ENCODE peak calls at places on chromosomes 4 and X, in eight cellular contexts. One of them, this sample, is unnamed.

GRCh38 chr4:45345551-45345950 is 619.2 kb upstream of the GNPDA2 start:
- DNase-seq in CD8-positive, alpha-beta memory T cell: no peak
- DNase-seq in cardiac muscle cell: no peak
- DNase-seq in HCT116: no peak
- DNase-seq in tibial artery: no peak
- DNase-seq in ovary: no peak
- DNase-seq in heart left ventricle: no peak
- DNase-seq in foreskin keratinocyte: no peak
- DNase-seq in this sample: no peak

GRCh38 chr4:75544870-75545269 is 11.0 kb upstream of the ODAPH start:
- DNase-seq in CD8-positive, alpha-beta memory T cell: no peak
- DNase-seq in cardiac muscle cell: no peak
- DNase-seq in HCT116: no peak
- DNase-seq in tibial artery: no peak
- DNase-seq in ovary: no peak
- DNase-seq in heart left ventricle: no peak
- DNase-seq in foreskin keratinocyte: no peak
- DNase-seq in this sample: no peak

GRCh38 chr4:2083826-2084160 is 24.7 kb downstream of the NAT8L start:
- DNase-seq in CD8-positive, alpha-beta memory T cell: no peak
- DNase-seq in cardiac muscle cell: no peak
- DNase-seq in HCT116: no peak
- DNase-seq in tibial artery: peak
- DNase-seq in ovary: no peak
- DNase-seq in heart left ventricle: peak
- DNase-seq in foreskin keratinocyte: no peak
- DNase-seq in this sample: no peak

GRCh38 chrX:45762699-45763647 is 562.3 kb upstream of the DIPK2B start:
- DNase-seq in CD8-positive, alpha-beta memory T cell: no peak
- DNase-seq in cardiac muscle cell: no peak
- DNase-seq in HCT116: no peak
- DNase-seq in tibial artery: no peak
- DNase-seq in ovary: no peak
- DNase-seq in heart left ventricle: no peak
- DNase-seq in foreskin keratinocyte: no peak
- DNase-seq in this sample: no peak

GRCh38 chrX:75230296-75230695 is 43.6 kb upstream of the UPRT start:
- DNase-seq in CD8-positive, alpha-beta memory T cell: no peak
- DNase-seq in cardiac muscle cell: no peak
- DNase-seq in HCT116: no peak
- DNase-seq in tibial artery: no peak
- DNase-seq in ovary: no peak
- DNase-seq in heart left ventricle: no peak
- DNase-seq in foreskin keratinocyte: peak
- DNase-seq in this sample: no peak

GRCh38 chr4:5366421-5366820 is 315.1 kb downstream of the STK32B start:
- DNase-seq in CD8-positive, alpha-beta memory T cell: no peak
- DNase-seq in cardiac muscle cell: no peak
- DNase-seq in HCT116: no peak
- DNase-seq in tibial artery: no peak
- DNase-seq in ovary: no peak
- DNase-seq in heart left ventricle: no peak
- DNase-seq in foreskin keratinocyte: peak
- DNase-seq in this sample: peak

GRCh38 chr4:47553329-47554125 is 68.5 kb downstream of the ATP10D start:
- DNase-seq in CD8-positive, alpha-beta memory T cell: no peak
- DNase-seq in cardiac muscle cell: no peak
- DNase-seq in HCT116: no peak
- DNase-seq in tibial artery: no peak
- DNase-seq in ovary: no peak
- DNase-seq in heart left ventricle: no peak
- DNase-seq in foreskin keratinocyte: peak
- DNase-seq in this sample: no peak

GRCh38 chr4:41525129-41525528 is 12.8 kb upstream of the LIMCH1 start:
- DNase-seq in CD8-positive, alpha-beta memory T cell: no peak
- DNase-seq in cardiac muscle cell: peak
- DNase-seq in HCT116: peak
- DNase-seq in tibial artery: no peak
- DNase-seq in ovary: no peak
- DNase-seq in heart left ventricle: no peak
- DNase-seq in foreskin keratinocyte: peak
- DNase-seq in this sample: no peak

GRCh38 chr4:89422441-89422950 is 114.9 kb upstream of the GPRIN3 start:
- DNase-seq in CD8-positive, alpha-beta memory T cell: no peak
- DNase-seq in cardiac muscle cell: no peak
- DNase-seq in HCT116: no peak
- DNase-seq in tibial artery: no peak
- DNase-seq in ovary: no peak
- DNase-seq in heart left ventricle: no peak
- DNase-seq in foreskin keratinocyte: peak
- DNase-seq in this sample: no peak

GRCh38 chrX:136047969-136048368 is 62.7 kb downstream of the SLC9A6 start:
- DNase-seq in CD8-positive, alpha-beta memory T cell: no peak
- DNase-seq in cardiac muscle cell: no peak
- DNase-seq in HCT116: no peak
- DNase-seq in tibial artery: no peak
- DNase-seq in ovary: no peak
- DNase-seq in heart left ventricle: no peak
- DNase-seq in foreskin keratinocyte: no peak
- DNase-seq in this sample: no peak

GRCh38 chrX:68801737-68802290 is 27.0 kb upstream of the EFNB1 start:
- DNase-seq in CD8-positive, alpha-beta memory T cell: no peak
- DNase-seq in cardiac muscle cell: no peak
- DNase-seq in HCT116: no peak
- DNase-seq in tibial artery: no peak
- DNase-seq in ovary: no peak
- DNase-seq in heart left ventricle: no peak
- DNase-seq in foreskin keratinocyte: no peak
- DNase-seq in this sample: no peak

GRCh38 chr4:110514889-110515479 is 39.0 kb downstream of the ENPEP start:
- DNase-seq in CD8-positive, alpha-beta memory T cell: no peak
- DNase-seq in cardiac muscle cell: peak
- DNase-seq in HCT116: peak
- DNase-seq in tibial artery: no peak
- DNase-seq in ovary: no peak
- DNase-seq in heart left ventricle: no peak
- DNase-seq in foreskin keratinocyte: no peak
- DNase-seq in this sample: no peak

GRCh38 chr4:95288552-95288951 is 260.2 kb downstream of the UNC5C start:
- DNase-seq in CD8-positive, alpha-beta memory T cell: no peak
- DNase-seq in cardiac muscle cell: no peak
- DNase-seq in HCT116: no peak
- DNase-seq in tibial artery: no peak
- DNase-seq in ovary: no peak
- DNase-seq in heart left ventricle: no peak
- DNase-seq in foreskin keratinocyte: no peak
- DNase-seq in this sample: no peak

GRCh38 chr4:188959424-188959823 is 820.2 kb downstream of the TRIML1 start:
- DNase-seq in CD8-positive, alpha-beta memory T cell: no peak
- DNase-seq in cardiac muscle cell: no peak
- DNase-seq in HCT116: no peak
- DNase-seq in tibial artery: no peak
- DNase-seq in ovary: no peak
- DNase-seq in heart left ventricle: no peak
- DNase-seq in foreskin keratinocyte: no peak
- DNase-seq in this sample: no peak

GRCh38 chr4:19651481-19651880 is 600.2 kb upstream of the SLIT2 start:
- DNase-seq in CD8-positive, alpha-beta memory T cell: no peak
- DNase-seq in cardiac muscle cell: no peak
- DNase-seq in HCT116: no peak
- DNase-seq in tibial artery: no peak
- DNase-seq in ovary: no peak
- DNase-seq in heart left ventricle: no peak
- DNase-seq in foreskin keratinocyte: no peak
- DNase-seq in this sample: no peak

GRCh38 chr4:139658983-139659382 is 6.6 kb upstream of the MGST2 start:
- DNase-seq in CD8-positive, alpha-beta memory T cell: no peak
- DNase-seq in cardiac muscle cell: no peak
- DNase-seq in HCT116: no peak
- DNase-seq in tibial artery: no peak
- DNase-seq in ovary: no peak
- DNase-seq in heart left ventricle: no peak
- DNase-seq in foreskin keratinocyte: no peak
- DNase-seq in this sample: no peak

GRCh38 chr4:139659735-139660424 is 5.7 kb upstream of the MGST2 start:
- DNase-seq in CD8-positive, alpha-beta memory T cell: no peak
- DNase-seq in cardiac muscle cell: no peak
- DNase-seq in HCT116: no peak
- DNase-seq in tibial artery: no peak
- DNase-seq in ovary: no peak
- DNase-seq in heart left ventricle: no peak
- DNase-seq in foreskin keratinocyte: no peak
- DNase-seq in this sample: no peak

GRCh38 chr4:139660518-139661149 is 5.0 kb upstream of the MGST2 start:
- DNase-seq in CD8-positive, alpha-beta memory T cell: no peak
- DNase-seq in cardiac muscle cell: peak
- DNase-seq in HCT116: no peak
- DNase-seq in tibial artery: no peak
- DNase-seq in ovary: no peak
- DNase-seq in heart left ventricle: no peak
- DNase-seq in foreskin keratinocyte: no peak
- DNase-seq in this sample: no peak

GRCh38 chr4:139656614-139657486 is 8.8 kb upstream of the MGST2 start:
- DNase-seq in CD8-positive, alpha-beta memory T cell: peak
- DNase-seq in cardiac muscle cell: peak
- DNase-seq in HCT116: peak
- DNase-seq in tibial artery: peak
- DNase-seq in ovary: peak
- DNase-seq in heart left ventricle: no peak
- DNase-seq in foreskin keratinocyte: peak
- DNase-seq in this sample: no peak

DNA sequence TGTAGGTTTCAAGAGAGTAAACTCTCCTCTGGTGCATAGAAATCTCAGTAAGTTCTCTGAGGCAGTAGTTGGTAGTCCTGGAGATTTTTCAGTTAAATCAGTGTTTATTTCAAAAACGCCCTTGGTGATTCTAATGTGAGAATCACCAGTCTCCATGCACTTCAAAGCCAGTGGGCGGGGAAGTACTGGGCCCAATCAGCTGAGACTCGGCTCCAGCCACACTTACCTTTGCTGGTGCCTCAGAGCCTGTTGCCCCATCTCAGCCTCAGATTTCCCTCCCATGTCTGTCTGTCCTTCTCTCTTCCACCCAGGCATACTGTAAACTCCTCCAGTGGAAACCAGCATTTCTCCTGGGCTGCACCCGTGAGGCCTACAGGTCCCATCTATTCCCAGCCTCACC is 7.4 kb upstream of the MGST2 start:
- DNase-seq in CD8-positive, alpha-beta memory T cell: no peak
- DNase-seq in cardiac muscle cell: no peak
- DNase-seq in HCT116: no peak
- DNase-seq in tibial artery: no peak
- DNase-seq in ovary: peak
- DNase-seq in heart left ventricle: no peak
- DNase-seq in foreskin keratinocyte: no peak
- DNase-seq in this sample: no peak
- H3K27ac ChIP-seq in CD8-positive, alpha-beta memory T cell: no peak
- H3K27ac ChIP-seq in cardiac muscle cell: no peak
- H3K27ac ChIP-seq in HCT116: no peak
- H3K27ac ChIP-seq in tibial artery: no peak
- H3K27ac ChIP-seq in ovary: peak
- H3K27ac ChIP-seq in heart left ventricle: no peak
- H3K27ac ChIP-seq in foreskin keratinocyte: peak
- H3K27ac ChIP-seq in this sample: peak

GRCh38 chrX:107777536-107777832 is at the start of gene NCBP2L:
- DNase-seq in CD8-positive, alpha-beta memory T cell: no peak
- DNase-seq in cardiac muscle cell: no peak
- DNase-seq in HCT116: no peak
- DNase-seq in tibial artery: no peak
- DNase-seq in ovary: no peak
- DNase-seq in heart left ventricle: no peak
- DNase-seq in foreskin keratinocyte: no peak
- DNase-seq in this sample: no peak
- H3K27ac ChIP-seq in CD8-positive, alpha-beta memory T cell: peak
- H3K27ac ChIP-seq in cardiac muscle cell: no peak
- H3K27ac ChIP-seq in HCT116: no peak
- H3K27ac ChIP-seq in tibial artery: peak
- H3K27ac ChIP-seq in ovary: peak
- H3K27ac ChIP-seq in heart left ventricle: peak
- H3K27ac ChIP-seq in foreskin keratinocyte: peak
- H3K27ac ChIP-seq in this sample: no peak

DNA sequence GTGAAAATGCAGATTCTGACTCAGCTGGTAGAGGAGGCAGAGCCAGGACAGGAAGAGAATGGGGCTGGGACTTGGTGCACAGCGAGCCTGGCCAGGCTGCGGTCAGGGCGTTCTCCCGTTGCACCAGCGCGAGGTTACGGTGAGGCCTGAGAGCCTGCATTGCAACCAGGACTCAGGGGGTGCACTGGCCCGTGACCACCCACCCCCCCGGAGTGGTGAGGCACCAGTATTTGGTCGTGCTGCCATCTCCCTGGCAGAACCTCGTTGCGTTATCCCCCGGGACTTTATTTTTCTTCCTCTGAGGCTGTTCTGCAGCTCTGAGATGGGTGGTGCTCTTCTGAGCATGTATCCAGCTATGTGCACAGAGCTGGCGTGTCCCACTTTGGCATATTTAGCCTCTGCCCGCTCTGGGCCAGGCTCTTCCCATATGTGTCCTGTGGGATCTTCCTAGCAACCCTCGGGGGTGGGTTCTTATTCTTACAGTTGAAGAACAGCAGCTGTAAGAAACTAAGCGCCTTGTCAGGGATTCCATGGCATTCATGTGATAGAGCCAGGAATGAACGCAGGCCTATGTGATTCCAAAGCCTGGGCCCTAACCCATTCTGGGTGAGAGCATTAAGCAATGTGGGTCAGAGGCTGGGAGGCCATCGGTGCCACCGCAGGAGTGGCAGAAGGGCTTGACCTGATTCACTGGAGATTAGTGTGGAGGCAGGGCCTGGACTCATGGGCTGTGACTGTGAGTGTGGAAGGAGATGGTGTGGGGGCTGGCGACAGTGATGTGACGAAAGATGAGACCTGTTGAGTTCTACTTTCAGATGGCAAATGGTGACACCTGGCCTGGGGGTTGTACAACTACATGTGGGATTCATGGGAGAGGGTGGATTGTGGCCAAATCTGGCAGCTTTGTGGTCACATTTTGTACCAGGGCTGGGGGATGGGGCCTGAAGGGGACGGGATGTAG is 3.1 kb downstream of the TADA2B start:
- DNase-seq in CD8-positive, alpha-beta memory T cell: no peak
- DNase-seq in cardiac muscle cell: no peak
- DNase-seq in HCT116: no peak
- DNase-seq in tibial artery: no peak
- DNase-seq in ovary: no peak
- DNase-seq in heart left ventricle: no peak
- DNase-seq in foreskin keratinocyte: no peak
- DNase-seq in this sample: no peak
- H3K27ac ChIP-seq in CD8-positive, alpha-beta memory T cell: no peak
- H3K27ac ChIP-seq in cardiac muscle cell: no peak
- H3K27ac ChIP-seq in HCT116: no peak
- H3K27ac ChIP-seq in tibial artery: no peak
- H3K27ac ChIP-seq in ovary: no peak
- H3K27ac ChIP-seq in heart left ventricle: no peak
- H3K27ac ChIP-seq in foreskin keratinocyte: no peak
- H3K27ac ChIP-seq in this sample: no peak

DNA sequence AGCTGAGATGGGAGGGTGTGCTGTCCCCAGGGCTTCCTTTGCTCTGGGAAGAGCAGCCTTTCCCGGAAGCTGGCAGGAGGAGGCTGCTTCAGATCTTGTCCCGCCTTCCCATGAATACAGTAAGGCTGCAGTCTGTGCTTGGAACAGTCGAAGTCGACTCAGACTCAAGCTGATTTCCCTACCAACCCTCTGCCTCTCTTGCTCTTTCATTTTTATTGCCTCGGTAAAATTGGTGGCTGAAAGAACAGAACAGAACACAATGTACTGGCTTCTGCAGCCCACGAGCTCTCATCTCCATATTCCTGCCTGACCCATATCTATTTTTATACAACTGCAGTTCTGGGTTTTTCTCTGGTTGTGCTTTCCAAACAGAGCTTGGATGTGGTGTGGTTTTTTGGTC is 61.5 kb downstream of the ENPP6 start:
- DNase-seq in CD8-positive, alpha-beta memory T cell: no peak
- DNase-seq in cardiac muscle cell: no peak
- DNase-seq in HCT116: no peak
- DNase-seq in tibial artery: no peak
- DNase-seq in ovary: no peak
- DNase-seq in heart left ventricle: no peak
- DNase-seq in foreskin keratinocyte: no peak
- DNase-seq in this sample: no peak
- H3K27ac ChIP-seq in CD8-positive, alpha-beta memory T cell: no peak
- H3K27ac ChIP-seq in cardiac muscle cell: no peak
- H3K27ac ChIP-seq in HCT116: no peak
- H3K27ac ChIP-seq in tibial artery: peak
- H3K27ac ChIP-seq in ovary: no peak
- H3K27ac ChIP-seq in heart left ventricle: peak
- H3K27ac ChIP-seq in foreskin keratinocyte: no peak
- H3K27ac ChIP-seq in this sample: no peak

This sample was measured in epithelial cell of prostate.